ENCODE peak calls at places on chromosomes 4 and X, in eight cellular contexts. J, K, N, Y, F, L, A and Z are unnamed samples.

GRCh38 chrX:71098302-71098701 is 2.7 kb downstream of the FOXO4 start:
- DNase-seq in J (peak; percentile 70), K (peak; percentile 22), N (peak; percentile 61), Y (peak; percentile 54), F (peak; percentile 60), L (peak; percentile 67), A (peak; percentile 60), Z (peak; percentile 65)

GRCh38 chr4:165355900-165356300 is 22.9 kb upstream of the CPE start:
- DNase-seq in J (no peak), K (peak; percentile 13), N (peak; percentile 70), Y (no peak), F (peak; percentile 61), L (no peak), A (no peak), Z (no peak)

GRCh38 chrX:111386884-111387283 is 25.1 kb downstream of the DCX start:
- DNase-seq in J (no peak), K (no peak), N (no peak), Y (no peak), F (no peak), L (no peak), A (no peak), Z (no peak)

GRCh38 chr4:11470709-11471441 is 42.2 kb upstream of the HS3ST1 start:
- DNase-seq in J (no peak), K (no peak), N (no peak), Y (no peak), F (no peak), L (no peak), A (no peak), Z (no peak)

GRCh38 chr4:26746742-26747351 is 113.8 kb upstream of the STIM2 start:
- DNase-seq in J (no peak), K (no peak), N (no peak), Y (no peak), F (no peak), L (no peak), A (no peak), Z (no peak)

GRCh38 chr4:68373513-68373912 is 23.6 kb upstream of the YTHDC1 start:
- DNase-seq in J (peak; percentile 48), K (peak; percentile 70), N (peak; percentile 83), Y (no peak), F (peak; percentile 88), L (peak; percentile 29), A (peak; percentile 65), Z (no peak)

GRCh38 chr4:140556372-140557085 is 12.2 kb downstream of the UCP1 start:
- DNase-seq in J (no peak), K (no peak), N (no peak), Y (no peak), F (no peak), L (no peak), A (no peak), Z (peak; percentile 63)

GRCh38 chrX:68938244-68939004 is 109.6 kb downstream of the EFNB1 start:
- DNase-seq in J (no peak), K (no peak), N (peak; percentile 40), Y (no peak), F (peak; percentile 31), L (no peak), A (no peak), Z (no peak)

GRCh38 chr4:86592553-86593249 is 1.4 kb upstream of the PTPN13 start:
- DNase-seq in J (no peak), K (no peak), N (peak; percentile 55), Y (no peak), F (peak; percentile 28), L (no peak), A (no peak), Z (no peak)

GRCh38 chrX:123348468-123348867 is 164.4 kb downstream of the GRIA3 start:
- DNase-seq in J (no peak), K (no peak), N (no peak), Y (no peak), F (peak; percentile 5), L (no peak), A (no peak), Z (no peak)

GRCh38 chrX:155888139-155888538 is 7.0 kb downstream of the VAMP7 start:
- DNase-seq in J (no peak), K (no peak), N (peak; percentile 78), Y (no peak), F (peak; percentile 68), L (no peak), A (no peak), Z (no peak)

GRCh38 chrX:25144043-25144940 is 128.5 kb upstream of the ARX start:
- DNase-seq in J (peak; percentile 25), K (peak; percentile 13), N (peak; percentile 71), Y (peak; percentile 13), F (peak; percentile 73), L (peak; percentile 6), A (peak; percentile 63), Z (peak; percentile 9)

GRCh38 chr4:7190668-7191545 is 1.4 kb upstream of the SORCS2 start:
- DNase-seq in J (no peak), K (no peak), N (no peak), Y (no peak), F (no peak), L (no peak), A (no peak), Z (no peak)

GRCh38 chr4:40972722-40973121 is 223.0 kb downstream of the NSUN7 start:
- DNase-seq in J (no peak), K (no peak), N (no peak), Y (no peak), F (no peak), L (no peak), A (no peak), Z (no peak)

GRCh38 chr4:53490965-53491622 is 100.2 kb downstream of the LNX1 start:
- DNase-seq in J (no peak), K (no peak), N (peak; percentile 96), Y (no peak), F (peak; percentile 92), L (no peak), A (peak; percentile 38), Z (no peak)